ENCODE peak calls at places on chromosomes 5 and 9, in six cellular contexts. One of them, this sample, is unnamed.

GRCh38 chr5:79794347-79794746 is 104.7 kb downstream of the CMYA5 start:
- DNase-seq in cardiac septum: no peak
- DNase-seq in amniotic stem cell: no peak
- DNase-seq in left lung: no peak
- DNase-seq in Right ventricle myocardium superior: no peak
- DNase-seq in ELR: no peak
- DNase-seq in this sample: no peak

GRCh38 chr9:90890146-90890545 is 88.5 kb downstream of the SYK start:
- DNase-seq in amniotic stem cell: no peak
- DNase-seq in ELR: no peak
- DNase-seq in Right ventricle myocardium superior: no peak
- DNase-seq in left lung: no peak
- DNase-seq in cardiac septum: no peak
- DNase-seq in this sample: no peak

GRCh38 chr9:124050955-124051354 is 39.4 kb downstream of the LHX2 start:
- DNase-seq in cardiac septum: no peak
- DNase-seq in amniotic stem cell: no peak
- DNase-seq in Right ventricle myocardium superior: no peak
- DNase-seq in left lung: no peak
- DNase-seq in ELR: no peak
- DNase-seq in this sample: no peak

GRCh38 chr9:131420913-131421312 is 27.0 kb downstream of the PRRC2B start:
- DNase-seq in Right ventricle myocardium superior: no peak
- DNase-seq in left lung: no peak
- DNase-seq in cardiac septum: no peak
- DNase-seq in ELR: peak
- DNase-seq in amniotic stem cell: no peak
- DNase-seq in this sample: no peak

GRCh38 chr5:30040483-30041116 is 1152.9 kb upstream of the CDH6 start:
- DNase-seq in amniotic stem cell: no peak
- DNase-seq in cardiac septum: no peak
- DNase-seq in left lung: no peak
- DNase-seq in ELR: peak
- DNase-seq in Right ventricle myocardium superior: no peak
- DNase-seq in this sample: no peak

GRCh38 chr5:40124367-40124766 is 555.3 kb upstream of the PTGER4 start:
- DNase-seq in Right ventricle myocardium superior: no peak
- DNase-seq in ELR: peak
- DNase-seq in amniotic stem cell: no peak
- DNase-seq in cardiac septum: no peak
- DNase-seq in left lung: no peak
- DNase-seq in this sample: no peak

GRCh38 chr5:91118802-91119201 is 264.3 kb downstream of the ARRDC3 start:
- DNase-seq in cardiac septum: no peak
- DNase-seq in amniotic stem cell: no peak
- DNase-seq in Right ventricle myocardium superior: no peak
- DNase-seq in left lung: no peak
- DNase-seq in ELR: no peak
- DNase-seq in this sample: no peak

GRCh38 chr5:171531638-171532037 is 112.2 kb downstream of the FGF18 start:
- DNase-seq in cardiac septum: no peak
- DNase-seq in amniotic stem cell: no peak
- DNase-seq in Right ventricle myocardium superior: no peak
- DNase-seq in ELR: no peak
- DNase-seq in left lung: no peak
- DNase-seq in this sample: no peak

GRCh38 chr5:6780802-6781391 is 67.7 kb downstream of the TENT4A start:
- DNase-seq in cardiac septum: no peak
- DNase-seq in ELR: peak
- DNase-seq in amniotic stem cell: no peak
- DNase-seq in Right ventricle myocardium superior: no peak
- DNase-seq in left lung: no peak
- DNase-seq in this sample: no peak

GRCh38 chr5:83162598-83162997 is 85.3 kb downstream of the XRCC4 start:
- DNase-seq in amniotic stem cell: no peak
- DNase-seq in cardiac septum: no peak
- DNase-seq in left lung: no peak
- DNase-seq in ELR: no peak
- DNase-seq in Right ventricle myocardium superior: no peak
- DNase-seq in this sample: no peak

GRCh38 chr9:7234144-7234543 is 476.4 kb downstream of the KDM4C start:
- DNase-seq in Right ventricle myocardium superior: no peak
- DNase-seq in ELR: peak
- DNase-seq in cardiac septum: no peak
- DNase-seq in left lung: no peak
- DNase-seq in amniotic stem cell: no peak
- DNase-seq in this sample: no peak

This sample was measured in sigmoid colon.